ENCODE peak calls at places on chromosomes 6 and 20, in nine cellular contexts. One of them, this sample, is unnamed. For H3K27me3, the result is how much of the 10 kb centered on the place peaks cover.

GRCh38 chr20:51169813-51170212 is 146.9 kb upstream of the KCNG1 start:
- DNase-seq in Caco-2: peak
- DNase-seq in brain microvascular endothelial cell: no peak
- DNase-seq in right lobe of liver: no peak
- DNase-seq in osteoblast: no peak
- DNase-seq in testis: no peak
- DNase-seq in pancreas: no peak
- DNase-seq in cardiac muscle cell: no peak
- DNase-seq in GM23338: peak
- DNase-seq in this sample: no peak

GRCh38 chr20:561437-562231 is 18.0 kb upstream of the CSNK2A1 start:
- DNase-seq in GM23338: peak
- DNase-seq in Caco-2: peak
- DNase-seq in osteoblast: peak
- DNase-seq in testis: peak
- DNase-seq in pancreas: peak
- DNase-seq in right lobe of liver: peak
- DNase-seq in brain microvascular endothelial cell: peak
- DNase-seq in cardiac muscle cell: peak
- DNase-seq in this sample: peak

GRCh38 chr6:122033564-122034181 is 365.8 kb upstream of the HSF2 start:
- DNase-seq in osteoblast: peak
- DNase-seq in Caco-2: no peak
- DNase-seq in brain microvascular endothelial cell: peak
- DNase-seq in pancreas: no peak
- DNase-seq in right lobe of liver: no peak
- DNase-seq in testis: no peak
- DNase-seq in GM23338: peak
- DNase-seq in cardiac muscle cell: peak
- DNase-seq in this sample: peak

GRCh38 chr20:37345339-37346231 is at the start of gene SRC:
- DNase-seq in osteoblast: peak
- DNase-seq in Caco-2: peak
- DNase-seq in right lobe of liver: peak
- DNase-seq in cardiac muscle cell: peak
- DNase-seq in testis: peak
- DNase-seq in brain microvascular endothelial cell: peak
- DNase-seq in pancreas: peak
- DNase-seq in GM23338: peak
- DNase-seq in this sample: peak

GRCh38 chr6:108897371-108897770 is 49.1 kb downstream of the ARMC2 start:
- DNase-seq in GM23338: no peak
- DNase-seq in testis: no peak
- DNase-seq in Caco-2: peak
- DNase-seq in right lobe of liver: peak
- DNase-seq in pancreas: peak
- DNase-seq in osteoblast: no peak
- DNase-seq in brain microvascular endothelial cell: peak
- DNase-seq in cardiac muscle cell: peak
- DNase-seq in this sample: peak

GRCh38 chr20:50296450-50297375 is 106.1 kb downstream of the CEBPB start:
- DNase-seq in brain microvascular endothelial cell: no peak
- DNase-seq in pancreas: no peak
- DNase-seq in testis: peak
- DNase-seq in Caco-2: no peak
- DNase-seq in cardiac muscle cell: peak
- DNase-seq in osteoblast: peak
- DNase-seq in right lobe of liver: no peak
- DNase-seq in GM23338: no peak
- DNase-seq in this sample: no peak

GRCh38 chr6:89509719-89510339 is 76.9 kb downstream of the ANKRD6 start:
- DNase-seq in osteoblast: no peak
- DNase-seq in pancreas: no peak
- DNase-seq in GM23338: no peak
- DNase-seq in Caco-2: no peak
- DNase-seq in brain microvascular endothelial cell: no peak
- DNase-seq in cardiac muscle cell: peak
- DNase-seq in right lobe of liver: no peak
- DNase-seq in testis: no peak
- DNase-seq in this sample: peak

GRCh38 chr6:118659513-118660217 is 8.3 kb upstream of the CEP85L start:
- DNase-seq in Caco-2: no peak
- DNase-seq in GM23338: no peak
- DNase-seq in pancreas: no peak
- DNase-seq in brain microvascular endothelial cell: no peak
- DNase-seq in testis: no peak
- DNase-seq in right lobe of liver: no peak
- DNase-seq in osteoblast: no peak
- DNase-seq in cardiac muscle cell: no peak
- DNase-seq in this sample: no peak

GRCh38 chr6:40287296-40287820 is 299.8 kb downstream of the LRFN2 start:
- DNase-seq in osteoblast: no peak
- DNase-seq in GM23338: no peak
- DNase-seq in testis: no peak
- DNase-seq in brain microvascular endothelial cell: no peak
- DNase-seq in cardiac muscle cell: no peak
- DNase-seq in right lobe of liver: no peak
- DNase-seq in pancreas: no peak
- DNase-seq in Caco-2: no peak
- DNase-seq in this sample: peak

GRCh38 chr6:136706431-136706830 is 85.8 kb downstream of the MAP3K5 start:
- DNase-seq in pancreas: no peak
- DNase-seq in GM23338: no peak
- DNase-seq in brain microvascular endothelial cell: no peak
- DNase-seq in osteoblast: no peak
- DNase-seq in right lobe of liver: no peak
- DNase-seq in Caco-2: no peak
- DNase-seq in cardiac muscle cell: no peak
- DNase-seq in testis: no peak
- DNase-seq in this sample: no peak

GRCh38 chr20:23141450-23142161 is 55.5 kb upstream of the CD93 start:
- DNase-seq in right lobe of liver: no peak
- DNase-seq in testis: peak
- DNase-seq in GM23338: no peak
- DNase-seq in osteoblast: no peak
- DNase-seq in pancreas: no peak
- DNase-seq in cardiac muscle cell: no peak
- DNase-seq in Caco-2: peak
- DNase-seq in brain microvascular endothelial cell: no peak
- DNase-seq in this sample: no peak

GRCh38 chr20:23115823-23116222 is 29.7 kb upstream of the CD93 start:
- DNase-seq in osteoblast: no peak
- DNase-seq in right lobe of liver: no peak
- DNase-seq in testis: no peak
- DNase-seq in pancreas: no peak
- DNase-seq in GM23338: no peak
- DNase-seq in brain microvascular endothelial cell: no peak
- DNase-seq in cardiac muscle cell: no peak
- DNase-seq in Caco-2: no peak
- DNase-seq in this sample: no peak

GRCh38 chr6:41318648-41319565 is 16.5 kb upstream of the NCR2 start:
- DNase-seq in osteoblast: peak
- DNase-seq in testis: peak
- DNase-seq in GM23338: peak
- DNase-seq in brain microvascular endothelial cell: peak
- DNase-seq in Caco-2: peak
- DNase-seq in pancreas: peak
- DNase-seq in right lobe of liver: peak
- DNase-seq in cardiac muscle cell: peak
- DNase-seq in this sample: peak

GRCh38 chr6:112881828-112882227 is 534.7 kb downstream of the RFPL4B start:
- DNase-seq in cardiac muscle cell: no peak
- DNase-seq in pancreas: no peak
- DNase-seq in testis: no peak
- DNase-seq in GM23338: no peak
- DNase-seq in brain microvascular endothelial cell: no peak
- DNase-seq in right lobe of liver: no peak
- DNase-seq in osteoblast: peak
- DNase-seq in Caco-2: no peak
- DNase-seq in this sample: no peak

GRCh38 chr6:112883095-112883494 is 536.0 kb downstream of the RFPL4B start:
- DNase-seq in osteoblast: peak
- DNase-seq in testis: no peak
- DNase-seq in pancreas: no peak
- DNase-seq in right lobe of liver: no peak
- DNase-seq in brain microvascular endothelial cell: no peak
- DNase-seq in cardiac muscle cell: no peak
- DNase-seq in Caco-2: no peak
- DNase-seq in GM23338: no peak
- DNase-seq in this sample: no peak

GRCh38 chr6:112882381-112882780 is 535.3 kb downstream of the RFPL4B start:
- DNase-seq in brain microvascular endothelial cell: no peak
- DNase-seq in cardiac muscle cell: no peak
- DNase-seq in right lobe of liver: no peak
- DNase-seq in Caco-2: no peak
- DNase-seq in osteoblast: no peak
- DNase-seq in pancreas: no peak
- DNase-seq in testis: no peak
- DNase-seq in GM23338: no peak
- DNase-seq in this sample: no peak

GRCh38 chr6:112879920-112880413 is 532.8 kb downstream of the RFPL4B start:
- DNase-seq in osteoblast: no peak
- DNase-seq in GM23338: peak
- DNase-seq in testis: peak
- DNase-seq in pancreas: peak
- DNase-seq in brain microvascular endothelial cell: no peak
- DNase-seq in right lobe of liver: no peak
- DNase-seq in cardiac muscle cell: peak
- DNase-seq in Caco-2: peak
- DNase-seq in this sample: no peak

DNA sequence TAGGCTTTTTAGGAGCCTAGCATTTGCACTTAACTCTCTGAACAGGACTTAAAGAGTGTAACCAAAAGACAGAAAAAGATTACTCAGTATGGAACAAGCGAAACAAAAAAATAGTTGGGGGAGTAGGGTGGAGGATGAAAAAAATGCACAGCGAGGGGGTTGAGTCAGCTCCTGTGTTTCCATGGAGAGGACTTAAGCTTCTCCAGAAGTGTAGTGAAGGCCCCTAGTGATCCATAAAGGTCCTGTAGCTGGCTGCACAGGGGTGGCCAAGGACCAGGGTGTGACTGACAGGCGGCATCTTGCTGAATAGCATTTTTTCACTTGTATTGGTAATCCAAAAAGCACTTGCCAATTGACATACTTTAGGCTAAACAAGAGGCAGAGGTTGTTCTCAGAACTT is 533.9 kb downstream of the RFPL4B start:
- DNase-seq in GM23338: no peak
- DNase-seq in osteoblast: peak
- DNase-seq in brain microvascular endothelial cell: peak
- DNase-seq in testis: no peak
- DNase-seq in cardiac muscle cell: peak
- DNase-seq in Caco-2: no peak
- DNase-seq in pancreas: no peak
- DNase-seq in right lobe of liver: no peak
- DNase-seq in this sample: no peak
- TF ChIP-seq CTCF in GM23338: no peak
- TF ChIP-seq CTCF in osteoblast: no peak
- TF ChIP-seq CTCF in brain microvascular endothelial cell: peak
- TF ChIP-seq CTCF in testis: no peak
- TF ChIP-seq CTCF in cardiac muscle cell: no peak
- TF ChIP-seq CTCF in Caco-2: no peak
- TF ChIP-seq CTCF in pancreas: no peak
- TF ChIP-seq CTCF in right lobe of liver: no peak
- TF ChIP-seq CTCF in this sample: no peak

DNA sequence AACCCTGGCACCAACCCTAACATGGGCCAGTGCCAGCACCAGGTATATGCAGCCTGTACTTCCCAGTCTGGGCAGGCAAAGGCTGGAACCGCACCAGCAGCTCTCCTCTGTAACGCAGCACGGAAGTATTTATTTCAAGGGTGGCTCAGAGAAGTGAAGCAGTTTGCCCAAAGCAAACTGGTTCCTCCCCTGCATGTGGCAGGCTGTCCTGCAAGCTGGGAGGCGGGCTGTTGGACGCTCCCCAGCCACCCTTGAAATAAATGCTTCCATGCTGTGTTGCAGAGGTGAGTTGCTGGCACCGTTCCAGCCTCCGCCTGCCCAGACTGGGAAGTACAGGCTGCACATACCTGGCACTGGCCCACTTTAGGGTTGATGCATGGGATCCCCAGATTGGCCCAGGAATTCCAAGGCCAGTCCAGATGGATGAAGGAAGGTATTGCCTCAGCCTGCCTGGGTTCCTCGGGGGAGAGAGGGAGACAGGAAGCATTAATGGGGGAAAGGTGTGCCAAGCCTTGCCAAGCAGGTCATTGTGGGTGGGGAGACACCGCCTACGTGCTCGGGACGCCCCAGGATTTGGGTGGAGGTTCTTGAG is 49.8 kb downstream of the PPARD start:
- DNase-seq in brain microvascular endothelial cell: no peak
- DNase-seq in pancreas: peak
- DNase-seq in cardiac muscle cell: no peak
- DNase-seq in osteoblast: no peak
- DNase-seq in Caco-2: no peak
- DNase-seq in testis: no peak
- DNase-seq in GM23338: no peak
- DNase-seq in right lobe of liver: peak
- DNase-seq in this sample: peak
- H3K4me3 ChIP-seq in brain microvascular endothelial cell: no peak
- H3K4me3 ChIP-seq in pancreas: no peak
- H3K4me3 ChIP-seq in cardiac muscle cell: no peak
- H3K4me3 ChIP-seq in osteoblast: no peak
- H3K4me3 ChIP-seq in Caco-2: no peak
- H3K4me3 ChIP-seq in testis: no peak
- H3K4me3 ChIP-seq in GM23338: no peak
- H3K4me3 ChIP-seq in right lobe of liver: no peak
- H3K4me3 ChIP-seq in this sample: peak

GRCh38 chr6:170062209-170062903 is 228.5 kb downstream of the DLL1 start:
- DNase-seq in pancreas: no peak
- DNase-seq in cardiac muscle cell: no peak
- DNase-seq in GM23338: no peak
- DNase-seq in Caco-2: peak
- DNase-seq in osteoblast: peak
- DNase-seq in right lobe of liver: peak
- DNase-seq in testis: no peak
- DNase-seq in brain microvascular endothelial cell: no peak
- DNase-seq in this sample: no peak
- H3K27me3 ChIP-seq in pancreas: under half
- H3K27me3 ChIP-seq in cardiac muscle cell: under half
- H3K27me3 ChIP-seq in GM23338: under half
- H3K27me3 ChIP-seq in Caco-2: under half
- H3K27me3 ChIP-seq in osteoblast: under half
- H3K27me3 ChIP-seq in right lobe of liver: under half
- H3K27me3 ChIP-seq in testis: under half
- H3K27me3 ChIP-seq in brain microvascular endothelial cell: under half
- H3K27me3 ChIP-seq in this sample: under half

DNA sequence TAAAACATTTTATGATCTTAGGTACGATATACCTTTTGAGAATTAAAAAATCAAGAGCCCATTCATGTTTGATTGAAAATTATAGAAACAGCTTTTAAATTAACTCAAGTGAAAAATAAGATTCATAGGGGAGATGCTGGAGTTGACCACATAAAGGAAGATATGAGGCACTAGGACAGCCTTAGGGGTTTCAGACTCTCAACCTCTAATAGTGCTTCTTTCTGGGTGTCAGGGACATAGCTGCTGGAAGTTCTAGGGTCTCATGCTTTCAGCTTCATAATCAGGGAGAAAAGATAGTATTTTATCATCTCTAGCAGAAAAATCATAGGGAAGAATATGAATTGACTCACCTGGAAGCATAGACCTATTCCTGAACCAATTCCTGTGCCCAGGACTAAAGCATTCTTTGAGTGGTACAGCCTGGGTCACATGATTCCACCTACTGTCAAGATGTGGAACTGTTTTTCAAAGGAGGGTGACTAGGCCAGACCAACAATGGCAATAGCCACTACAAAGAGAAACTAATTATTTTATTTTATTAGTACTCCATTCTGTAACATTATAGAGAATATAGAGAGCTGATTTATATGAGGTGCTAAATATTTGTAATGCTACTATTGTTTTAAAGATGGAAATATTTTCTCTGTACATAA is 27.8 kb upstream of the CENPW start:
- DNase-seq in cardiac muscle cell: peak
- DNase-seq in right lobe of liver: no peak
- DNase-seq in GM23338: peak
- DNase-seq in pancreas: no peak
- DNase-seq in Caco-2: no peak
- DNase-seq in testis: no peak
- DNase-seq in osteoblast: peak
- DNase-seq in brain microvascular endothelial cell: no peak
- DNase-seq in this sample: peak
- TF ChIP-seq CTCF in cardiac muscle cell: peak
- TF ChIP-seq CTCF in right lobe of liver: peak
- TF ChIP-seq CTCF in GM23338: peak
- TF ChIP-seq CTCF in pancreas: no peak
- TF ChIP-seq CTCF in Caco-2: peak
- TF ChIP-seq CTCF in testis: peak
- TF ChIP-seq CTCF in osteoblast: peak
- TF ChIP-seq CTCF in brain microvascular endothelial cell: peak
- TF ChIP-seq CTCF in this sample: peak

This sample was measured in bronchial epithelial cell.